ENCODE peak calls at places on chromosomes 2 and 18, in six cellular contexts. One of them, this sample, is unnamed.

GRCh38 chr2:191840916-191841315 is 6.0 kb downstream of the CAVIN2 start:
- DNase-seq in lung: no peak
- DNase-seq in stimulated activated CD4-positive, alpha-beta T cell treated with anti-CD3 and anti-CD28 coated beads, Interleukin-2, amount 100 ng/mL, for 48 hours: no peak
- DNase-seq in spleen: no peak
- DNase-seq in central memory CD8-positive, alpha-beta T cell: no peak
- DNase-seq in epithelial cell of esophagus: no peak
- DNase-seq in this sample: no peak

GRCh38 chr18:34600118-34600517 is 110.0 kb upstream of the DTNA start:
- DNase-seq in lung: no peak
- DNase-seq in stimulated activated CD4-positive, alpha-beta T cell treated with anti-CD3 and anti-CD28 coated beads, Interleukin-2, amount 100 ng/mL, for 48 hours: no peak
- DNase-seq in spleen: no peak
- DNase-seq in central memory CD8-positive, alpha-beta T cell: no peak
- DNase-seq in epithelial cell of esophagus: peak; percentile 44
- DNase-seq in this sample: no peak

GRCh38 chr18:76465630-76466409 is 29.2 kb downstream of the ZNF516 start:
- DNase-seq in lung: no peak
- DNase-seq in stimulated activated CD4-positive, alpha-beta T cell treated with anti-CD3 and anti-CD28 coated beads, Interleukin-2, amount 100 ng/mL, for 48 hours: no peak
- DNase-seq in spleen: no peak
- DNase-seq in central memory CD8-positive, alpha-beta T cell: no peak
- DNase-seq in epithelial cell of esophagus: no peak
- DNase-seq in this sample: no peak

GRCh38 chr2:110157153-110157793 is 41.7 kb upstream of the MALL start:
- DNase-seq in lung: peak; percentile 42
- DNase-seq in stimulated activated CD4-positive, alpha-beta T cell treated with anti-CD3 and anti-CD28 coated beads, Interleukin-2, amount 100 ng/mL, for 48 hours: no peak
- DNase-seq in spleen: no peak
- DNase-seq in central memory CD8-positive, alpha-beta T cell: no peak
- DNase-seq in epithelial cell of esophagus: peak; percentile 79
- DNase-seq in this sample: no peak

GRCh38 chr2:62685986-62686625 is 19.4 kb upstream of the EHBP1 start:
- DNase-seq in lung: no peak
- DNase-seq in stimulated activated CD4-positive, alpha-beta T cell treated with anti-CD3 and anti-CD28 coated beads, Interleukin-2, amount 100 ng/mL, for 48 hours: no peak
- DNase-seq in spleen: no peak
- DNase-seq in central memory CD8-positive, alpha-beta T cell: no peak
- DNase-seq in epithelial cell of esophagus: peak; percentile 20
- DNase-seq in this sample: no peak

GRCh38 chr2:173126819-173127218 is 51.2 kb downstream of the MAP3K20 start:
- DNase-seq in lung: no peak
- DNase-seq in stimulated activated CD4-positive, alpha-beta T cell treated with anti-CD3 and anti-CD28 coated beads, Interleukin-2, amount 100 ng/mL, for 48 hours: no peak
- DNase-seq in spleen: no peak
- DNase-seq in central memory CD8-positive, alpha-beta T cell: no peak
- DNase-seq in epithelial cell of esophagus: no peak
- DNase-seq in this sample: no peak

GRCh38 chr18:58178476-58178875 is 134.4 kb downstream of the NEDD4L start:
- DNase-seq in lung: no peak
- DNase-seq in stimulated activated CD4-positive, alpha-beta T cell treated with anti-CD3 and anti-CD28 coated beads, Interleukin-2, amount 100 ng/mL, for 48 hours: no peak
- DNase-seq in spleen: no peak
- DNase-seq in central memory CD8-positive, alpha-beta T cell: no peak
- DNase-seq in epithelial cell of esophagus: no peak
- DNase-seq in this sample: no peak

GRCh38 chr2:126885701-126886121 is 13.0 kb upstream of the TEX51 start:
- DNase-seq in lung: no peak
- DNase-seq in stimulated activated CD4-positive, alpha-beta T cell treated with anti-CD3 and anti-CD28 coated beads, Interleukin-2, amount 100 ng/mL, for 48 hours: no peak
- DNase-seq in spleen: no peak
- DNase-seq in central memory CD8-positive, alpha-beta T cell: no peak
- DNase-seq in epithelial cell of esophagus: no peak
- DNase-seq in this sample: no peak

GRCh38 chr2:146207417-146207816 is 1637.4 kb upstream of the ACVR2A start:
- DNase-seq in lung: no peak
- DNase-seq in stimulated activated CD4-positive, alpha-beta T cell treated with anti-CD3 and anti-CD28 coated beads, Interleukin-2, amount 100 ng/mL, for 48 hours: no peak
- DNase-seq in spleen: no peak
- DNase-seq in central memory CD8-positive, alpha-beta T cell: no peak
- DNase-seq in epithelial cell of esophagus: no peak
- DNase-seq in this sample: no peak

GRCh38 chr2:8144785-8145184 is 537.1 kb upstream of the ID2 start:
- DNase-seq in lung: no peak
- DNase-seq in stimulated activated CD4-positive, alpha-beta T cell treated with anti-CD3 and anti-CD28 coated beads, Interleukin-2, amount 100 ng/mL, for 48 hours: no peak
- DNase-seq in spleen: no peak
- DNase-seq in central memory CD8-positive, alpha-beta T cell: no peak
- DNase-seq in epithelial cell of esophagus: no peak
- DNase-seq in this sample: no peak

GRCh38 chr2:147449323-147450080 is 395.3 kb upstream of the ACVR2A start:
- DNase-seq in lung: no peak
- DNase-seq in stimulated activated CD4-positive, alpha-beta T cell treated with anti-CD3 and anti-CD28 coated beads, Interleukin-2, amount 100 ng/mL, for 48 hours: no peak
- DNase-seq in spleen: no peak
- DNase-seq in central memory CD8-positive, alpha-beta T cell: no peak
- DNase-seq in epithelial cell of esophagus: no peak
- DNase-seq in this sample: peak; percentile 14

GRCh38 chr2:85694052-85695025 is at the start of gene GNLY:
- DNase-seq in lung: no peak
- DNase-seq in stimulated activated CD4-positive, alpha-beta T cell treated with anti-CD3 and anti-CD28 coated beads, Interleukin-2, amount 100 ng/mL, for 48 hours: no peak
- DNase-seq in spleen: no peak
- DNase-seq in central memory CD8-positive, alpha-beta T cell: no peak
- DNase-seq in epithelial cell of esophagus: no peak
- DNase-seq in this sample: no peak

GRCh38 chr18:79918089-79919011 is 33.1 kb downstream of the SLC66A2 start:
- DNase-seq in lung: no peak
- DNase-seq in stimulated activated CD4-positive, alpha-beta T cell treated with anti-CD3 and anti-CD28 coated beads, Interleukin-2, amount 100 ng/mL, for 48 hours: no peak
- DNase-seq in spleen: peak; percentile 64
- DNase-seq in central memory CD8-positive, alpha-beta T cell: no peak
- DNase-seq in epithelial cell of esophagus: no peak
- DNase-seq in this sample: no peak

GRCh38 chr2:179686718-179687342 is 174.6 kb downstream of the ZNF385B start:
- DNase-seq in lung: no peak
- DNase-seq in stimulated activated CD4-positive, alpha-beta T cell treated with anti-CD3 and anti-CD28 coated beads, Interleukin-2, amount 100 ng/mL, for 48 hours: no peak
- DNase-seq in spleen: no peak
- DNase-seq in central memory CD8-positive, alpha-beta T cell: no peak
- DNase-seq in epithelial cell of esophagus: no peak
- DNase-seq in this sample: no peak

GRCh38 chr2:217801711-217802110 is 201.1 kb downstream of the TNS1 start:
- DNase-seq in lung: no peak
- DNase-seq in stimulated activated CD4-positive, alpha-beta T cell treated with anti-CD3 and anti-CD28 coated beads, Interleukin-2, amount 100 ng/mL, for 48 hours: no peak
- DNase-seq in spleen: no peak
- DNase-seq in central memory CD8-positive, alpha-beta T cell: no peak
- DNase-seq in epithelial cell of esophagus: no peak
- DNase-seq in this sample: no peak

GRCh38 chr2:74003494-74004211 is 18.9 kb downstream of the TET3 start:
- DNase-seq in lung: no peak
- DNase-seq in stimulated activated CD4-positive, alpha-beta T cell treated with anti-CD3 and anti-CD28 coated beads, Interleukin-2, amount 100 ng/mL, for 48 hours: no peak
- DNase-seq in spleen: peak; percentile 66
- DNase-seq in central memory CD8-positive, alpha-beta T cell: no peak
- DNase-seq in epithelial cell of esophagus: peak; percentile 59
- DNase-seq in this sample: no peak

GRCh38 chr2:181104512-181105121 is 124.2 kb downstream of the UBE2E3 start:
- DNase-seq in lung: no peak
- DNase-seq in stimulated activated CD4-positive, alpha-beta T cell treated with anti-CD3 and anti-CD28 coated beads, Interleukin-2, amount 100 ng/mL, for 48 hours: no peak
- DNase-seq in spleen: no peak
- DNase-seq in central memory CD8-positive, alpha-beta T cell: no peak
- DNase-seq in epithelial cell of esophagus: peak; percentile 63
- DNase-seq in this sample: no peak

GRCh38 chr2:54669677-54670484 is 53.6 kb upstream of the EML6 start:
- DNase-seq in lung: peak; percentile 61
- DNase-seq in stimulated activated CD4-positive, alpha-beta T cell treated with anti-CD3 and anti-CD28 coated beads, Interleukin-2, amount 100 ng/mL, for 48 hours: no peak
- DNase-seq in spleen: no peak
- DNase-seq in central memory CD8-positive, alpha-beta T cell: no peak
- DNase-seq in epithelial cell of esophagus: peak; percentile 82
- DNase-seq in this sample: no peak

GRCh38 chr2:79713131-79713785 is 200.4 kb downstream of the CTNNA2 start:
- DNase-seq in lung: no peak
- DNase-seq in stimulated activated CD4-positive, alpha-beta T cell treated with anti-CD3 and anti-CD28 coated beads, Interleukin-2, amount 100 ng/mL, for 48 hours: no peak
- DNase-seq in spleen: no peak
- DNase-seq in central memory CD8-positive, alpha-beta T cell: no peak
- DNase-seq in epithelial cell of esophagus: no peak
- DNase-seq in this sample: no peak

GRCh38 chr2:26691881-26692813 is at the start of gene KCNK3:
- DNase-seq in lung: peak; percentile 38
- DNase-seq in stimulated activated CD4-positive, alpha-beta T cell treated with anti-CD3 and anti-CD28 coated beads, Interleukin-2, amount 100 ng/mL, for 48 hours: peak; percentile 43
- DNase-seq in spleen: no peak
- DNase-seq in central memory CD8-positive, alpha-beta T cell: no peak
- DNase-seq in epithelial cell of esophagus: peak; percentile 46
- DNase-seq in this sample: peak; percentile 32

GRCh38 chr2:157082950-157083349 is 174.6 kb upstream of the GALNT5 start:
- DNase-seq in lung: no peak
- DNase-seq in stimulated activated CD4-positive, alpha-beta T cell treated with anti-CD3 and anti-CD28 coated beads, Interleukin-2, amount 100 ng/mL, for 48 hours: no peak
- DNase-seq in spleen: no peak
- DNase-seq in central memory CD8-positive, alpha-beta T cell: no peak
- DNase-seq in epithelial cell of esophagus: no peak
- DNase-seq in this sample: no peak

GRCh38 chr2:241379481-241380480 is 23.7 kb downstream of the FARP2 start:
- DNase-seq in lung: no peak
- DNase-seq in stimulated activated CD4-positive, alpha-beta T cell treated with anti-CD3 and anti-CD28 coated beads, Interleukin-2, amount 100 ng/mL, for 48 hours: no peak
- DNase-seq in spleen: no peak
- DNase-seq in central memory CD8-positive, alpha-beta T cell: no peak
- DNase-seq in epithelial cell of esophagus: no peak
- DNase-seq in this sample: no peak

This sample was measured in T-cell.